ENCODE peak calls at places on chromosomes 16 and 17, in five cellular contexts. E is cardiac muscle cell, O is dorsolateral prefrontal cortex, M is keratinocyte, U is sigmoid colon. K is an unnamed sample.

GRCh38 chr16:82761236-82761635 is 134.5 kb downstream of the CDH13 start:
- DNase-seq in E (peak; percentile 67), O (peak; percentile 68), M (peak; percentile 41), U (peak; percentile 78), K (peak; percentile 89)

GRCh38 chr17:7448461-7448860 is 3.6 kb downstream of the CHRNB1 start:
- DNase-seq in E (no peak), O (no peak), M (no peak), U (no peak), K (no peak)

GRCh38 chr16:68473358-68474064 is 25.2 kb upstream of the SMPD3 start:
- DNase-seq in E (no peak), O (no peak), M (no peak), U (no peak), K (no peak)

GRCh38 chr17:34645636-34646035 is 66.3 kb downstream of the TMEM132E start:
- DNase-seq in E (peak; percentile 13), O (no peak), M (no peak), U (no peak), K (no peak)

GRCh38 chr16:49520684-49521083 is 147.1 kb downstream of the C16orf78 start:
- DNase-seq in E (no peak), O (no peak), M (no peak), U (no peak), K (no peak)

GRCh38 chr17:7972131-7972785 is 30.2 kb upstream of the GUCY2D start:
- DNase-seq in E (peak; percentile 19), O (no peak), M (no peak), U (peak; percentile 50), K (no peak)

GRCh38 chr16:89567656-89568594 is 7.4 kb downstream of the RPL13 start:
- DNase-seq in E (no peak), O (no peak), M (no peak), U (no peak), K (no peak)

GRCh38 chr16:1116693-1117077 is 20.6 kb upstream of the C1QTNF8 start:
- DNase-seq in E (no peak), O (no peak), M (no peak), U (no peak), K (no peak)

GRCh38 chr16:52069866-52070265 is 477.1 kb downstream of the TOX3 start:
- DNase-seq in E (peak; percentile 27), O (no peak), M (no peak), U (no peak), K (no peak)

GRCh38 chr16:14101415-14101814 is 30.3 kb downstream of the MRTFB start:
- DNase-seq in E (peak; percentile 20), O (no peak), M (no peak), U (no peak), K (no peak)

GRCh38 chr17:66965801-66966528 is 1.5 kb downstream of the CACNG4 start:
- DNase-seq in E (no peak), O (no peak), M (no peak), U (no peak), K (no peak)

GRCh38 chr17:10127819-10128375 is 70.5 kb downstream of the GAS7 start:
- DNase-seq in E (peak; percentile 98), O (no peak), M (no peak), U (peak; percentile 94), K (peak; percentile 89)

GRCh38 chr17:49980703-49981197 is 11.8 kb downstream of the DLX4 start:
- DNase-seq in E (no peak), O (no peak), M (peak; percentile 96), U (no peak), K (no peak)

GRCh38 chr17:78383725-78384471 is 5.4 kb downstream of the PGS1 start:
- DNase-seq in E (peak; percentile 98), O (no peak), M (no peak), U (peak; percentile 93), K (peak; percentile 89)

GRCh38 chr16:46688101-46688656 is 799 bp downstream of the VPS35 start:
- DNase-seq in E (peak; percentile 30), O (no peak), M (no peak), U (no peak), K (no peak)

GRCh38 chr16:87930456-87930855 is 5.9 kb downstream of the CA5A start:
- DNase-seq in E (peak; percentile 32), O (no peak), M (no peak), U (no peak), K (no peak)

GRCh38 chr17:6306820-6307219 is 128.1 kb downstream of the AIPL1 start:
- DNase-seq in E (no peak), O (no peak), M (no peak), U (no peak), K (no peak)

GRCh38 chr16:1331712-1332617 is 1.5 kb upstream of the BAIAP3 start:
- DNase-seq in E (peak; percentile 77), O (no peak), M (no peak), U (peak; percentile 86), K (no peak)

GRCh38 chr17:61486135-61487120 is 34.2 kb downstream of the TBX4 start:
- DNase-seq in E (no peak), O (no peak), M (no peak), U (no peak), K (peak; percentile 65)

GRCh38 chr17:48209973-48210372 is 102.4 kb downstream of the SNX11 start:
- DNase-seq in E (no peak), O (no peak), M (no peak), U (no peak), K (no peak)

GRCh38 chr17:81926451-81927144 is 937 bp downstream of the MAFG start:
- DNase-seq in E (peak; percentile 84), O (no peak), M (no peak), U (peak; percentile 94), K (peak; percentile 89)

GRCh38 chr16:81779540-81780320 is 639 bp downstream of the PLCG2 start:
- DNase-seq in E (no peak), O (no peak), M (no peak), U (no peak), K (no peak)

GRCh38 chr16:17830651-17831050 is 359.9 kb upstream of the XYLT1 start:
- DNase-seq in E (no peak), O (no peak), M (no peak), U (no peak), K (no peak)

GRCh38 chr17:67994827-67995567 is 1.3 kb downstream of the C17orf58 start:
- DNase-seq in E (peak; percentile 71), O (no peak), M (no peak), U (no peak), K (no peak)

GRCh38 chr16:81649561-81649960 is 129.5 kb upstream of the PLCG2 start:
- DNase-seq in E (no peak), O (no peak), M (no peak), U (no peak), K (no peak)

DNA sequence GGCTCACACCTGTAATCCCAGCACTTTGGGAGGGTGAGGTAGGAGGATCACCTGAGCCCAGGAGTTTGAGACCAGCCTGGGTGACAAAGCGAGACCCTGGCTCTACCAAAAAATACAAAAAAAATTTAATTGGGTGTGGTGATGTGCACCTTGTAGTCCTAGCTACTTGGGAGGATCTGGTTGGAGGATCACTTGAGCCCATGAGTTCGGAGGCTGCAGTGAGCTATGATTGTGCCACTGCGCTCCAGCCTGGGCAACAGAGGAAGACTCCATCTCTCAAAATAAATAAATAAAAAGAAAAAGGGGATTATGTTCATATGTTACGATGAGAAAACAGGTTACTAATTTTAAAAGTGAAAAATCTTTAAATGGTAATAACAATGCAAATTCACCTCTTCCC is 996 bp downstream of the MLKL start:
- DNase-seq in E (no peak), O (no peak), M (no peak), U (no peak), K (no peak)
- H3K4me3 ChIP-seq in E (no peak overlapping the region), O (peak overlapping the region; percentile 67), M (peak overlapping the region; percentile 88), U (peak overlapping the region; percentile 78), K (peak overlapping the region; percentile 99)

DNA sequence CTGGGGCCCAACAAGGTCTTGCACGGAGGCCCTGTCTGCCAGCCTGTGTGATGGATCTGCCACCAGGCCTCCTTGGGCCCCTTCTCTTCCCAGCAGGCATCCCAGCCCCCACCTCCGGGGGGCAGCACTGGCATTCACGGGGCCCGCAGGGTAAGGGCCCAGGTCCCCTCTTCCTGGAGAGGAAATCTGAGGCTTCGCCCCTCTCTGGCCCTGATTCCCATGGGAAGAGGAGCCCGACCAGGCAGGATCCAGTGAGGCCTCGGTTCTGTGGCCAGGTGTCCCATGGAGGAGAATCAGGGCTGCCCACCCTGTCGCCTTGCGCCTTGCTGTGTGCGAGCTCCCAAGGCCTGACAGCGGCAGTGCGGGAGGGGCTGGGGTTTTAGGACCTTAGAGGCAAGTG is 48.4 kb downstream of the PDPK1 start:
- DNase-seq in E (no peak), O (no peak), M (no peak), U (no peak), K (no peak)
- TF ChIP-seq CTCF in E (peak; percentile 21), O (no peak), M (peak; percentile 4), U (no peak), K (no peak)

GRCh38 chr17:64090144-64090543 is 39.8 kb downstream of the ERN1 start:
- DNase-seq in E (no peak), O (no peak), M (no peak), U (no peak), K (no peak)
- H3K27ac ChIP-seq in E (no peak overlapping the region), O (no peak overlapping the region), M (no peak overlapping the region), U (no peak overlapping the region), K (no peak overlapping the region)

GRCh38 chr16:71914802-71915201 is 19.5 kb downstream of the IST1 start:
- DNase-seq in E (no peak), O (no peak), M (no peak), U (no peak), K (no peak)
- H3K4me3 ChIP-seq in E (no peak overlapping the region), O (no peak overlapping the region), M (no peak overlapping the region), U (no peak overlapping the region), K (no peak overlapping the region)

GRCh38 chr17:57948555-57949420 is 6.4 kb downstream of the CUEDC1 start:
- DNase-seq in E (peak; percentile 82), O (no peak), M (peak; percentile 90), U (peak; percentile 75), K (no peak)
- TF ChIP-seq CTCF in E (no peak), O (no peak), M (no peak), U (no peak), K (no peak)

GRCh38 chr16:71920658-71921057 is 25.3 kb downstream of the IST1 start:
- DNase-seq in E (no peak), O (no peak), M (no peak), U (no peak), K (no peak)

GRCh38 chr16:71927787-71928186 is 32.5 kb downstream of the IST1 start:
- DNase-seq in E (no peak), O (no peak), M (no peak), U (no peak), K (no peak)

GRCh38 chr16:71927383-71927782 is 32.1 kb downstream of the IST1 start:
- DNase-seq in E (peak; percentile 95), O (no peak), M (peak; percentile 52), U (peak; percentile 86), K (no peak)

GRCh38 chr16:71924710-71925109 is 29.4 kb downstream of the IST1 start:
- DNase-seq in E (no peak), O (no peak), M (no peak), U (no peak), K (no peak)

GRCh38 chr16:71923941-71924690 is 28.8 kb downstream of the IST1 start:
- DNase-seq in E (peak; percentile 73), O (no peak), M (no peak), U (no peak), K (no peak)
- H3K27ac ChIP-seq in E (peak overlapping the region; percentile 28), O (no peak overlapping the region), M (no peak overlapping the region), U (no peak overlapping the region), K (peak overlapping the region; percentile 26)